ENCODE peak calls at places on chromosomes 5 and 9, in five cellular contexts. E is A549, G is K562, B is HepG2, M is H1. X is an unnamed sample.

GRCh38 chr5:176535101-176535654 is 2.0 kb downstream of the RNF44 start:
- DNase-seq in G (no peak), B (no peak), E (peak), M (no peak), X (peak)

GRCh38 chr5:79800979-79801827 is 111.6 kb downstream of the CMYA5 start:
- DNase-seq in G (no peak), M (no peak), B (no peak), E (peak), X (peak)

GRCh38 chr5:93189707-93190120 is 391.3 kb downstream of the NR2F1-AS1 start:
- DNase-seq in G (no peak), M (no peak), E (peak), B (peak), X (peak)

GRCh38 chr5:4855889-4856288 is 284.2 kb upstream of the ADAMTS16 start:
- DNase-seq in G (no peak), B (no peak), E (no peak), M (no peak), X (no peak)

GRCh38 chr5:3197237-3197636 is 398.4 kb upstream of the IRX1 start:
- DNase-seq in E (no peak), B (no peak), G (no peak), M (no peak), X (no peak)

GRCh38 chr5:119070578-119070827 is 384 bp upstream of the DMXL1 start:
- DNase-seq in M (no peak), G (no peak), E (no peak), B (no peak), X (no peak)

GRCh38 chr9:131554088-131554864 is 9.0 kb downstream of the PRRT1B start:
- DNase-seq in B (no peak), M (no peak), E (no peak), G (no peak), X (no peak)

GRCh38 chr5:137629646-137630045 is 106.2 kb downstream of the KLHL3 start:
- DNase-seq in M (no peak), E (peak), B (peak), G (peak), X (peak)

GRCh38 chr5:33441241-33441844 is 578 bp downstream of the TARS1 start:
- DNase-seq in B (peak), E (peak), M (no peak), G (peak), X (peak)

GRCh38 chr9:108397286-108397685 is 458.5 kb downstream of the ACTL7B start:
- DNase-seq in B (no peak), G (no peak), M (no peak), E (no peak), X (no peak)

GRCh38 chr5:123916331-123917121 is 404.5 kb downstream of the CSNK1G3 start:
- DNase-seq in B (no peak), G (no peak), M (no peak), E (no peak), X (peak)

GRCh38 chr5:39448504-39449128 is 23.8 kb upstream of the DAB2 start:
- DNase-seq in B (no peak), M (no peak), E (no peak), G (no peak), X (no peak)

GRCh38 chr9:72262063-72262462 is 102.9 kb downstream of the ZFAND5 start:
- DNase-seq in M (no peak), G (no peak), B (no peak), E (no peak), X (no peak)

GRCh38 chr5:154215931-154216330 is 25.4 kb downstream of the GALNT10 start:
- DNase-seq in B (no peak), E (no peak), M (no peak), G (no peak), X (peak)

GRCh38 chr9:137388589-137389427 is 34.2 kb downstream of the EXD3 start:
- DNase-seq in E (no peak), B (no peak), G (peak), M (no peak), X (no peak)

GRCh38 chr5:58629190-58630159 is 46.6 kb downstream of the RAB3C start:
- DNase-seq in E (no peak), G (no peak), M (no peak), B (peak), X (no peak)

GRCh38 chr9:127644943-127645342 is 32.9 kb downstream of the STXBP1 start:
- DNase-seq in G (no peak), E (no peak), M (no peak), B (no peak), X (no peak)

GRCh38 chr9:118809160-118809625 is 560.0 kb downstream of the BRINP1 start:
- DNase-seq in G (no peak), B (no peak), E (no peak), M (peak), X (no peak)

GRCh38 chr9:81103597-81104471 is 585.5 kb downstream of the TLE1 start:
- DNase-seq in E (no peak), M (no peak), B (no peak), G (no peak), X (no peak)

GRCh38 chr9:96149881-96150280 is 152.1 kb downstream of the HSD17B3 start:
- DNase-seq in M (no peak), B (no peak), G (no peak), E (no peak), X (no peak)

GRCh38 chr5:103743455-103743854 is 180.9 kb upstream of the NUDT12 start:
- DNase-seq in M (no peak), B (no peak), E (no peak), G (no peak), X (no peak)

DNA sequence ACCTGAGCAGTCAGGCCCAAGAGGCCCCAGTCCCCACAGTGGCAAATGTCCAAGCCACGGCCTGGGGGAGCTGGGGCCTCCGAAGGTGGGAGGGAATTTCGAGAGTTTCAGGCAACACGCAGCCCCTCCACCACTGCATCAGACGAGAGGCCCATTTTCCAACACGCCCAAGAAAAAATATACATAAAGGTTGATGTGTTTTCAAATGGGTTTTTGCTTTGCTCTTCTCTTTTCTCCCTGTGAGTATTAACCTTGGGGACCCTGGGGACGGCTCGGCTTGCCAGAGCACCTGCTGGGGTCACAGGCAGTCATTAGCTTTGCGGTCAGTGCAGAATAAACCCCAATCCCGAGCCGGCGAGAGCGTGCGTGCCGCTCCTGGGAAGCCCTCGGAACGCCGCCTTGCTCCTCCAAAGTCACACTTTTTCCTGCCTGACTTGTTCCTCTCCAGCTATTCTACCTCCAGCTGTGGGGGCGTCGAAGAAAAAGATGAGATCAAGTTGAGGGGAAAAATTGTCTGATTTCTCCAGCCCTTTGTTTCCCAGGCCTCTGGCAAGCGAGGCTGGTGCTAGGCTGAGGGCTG is 31.5 kb downstream of the ASS1 start:
- DNase-seq in E (no peak), G (no peak), B (no peak), M (no peak), X (no peak)
- TF ChIP-seq MAFK in E (no peak), G (no peak), B (no peak), M (no peak), X (no peak)

GRCh38 chr5:171849585-171850353 is 64.2 kb downstream of the SMIM23 start:
- DNase-seq in G (no peak), B (no peak), M (no peak), E (no peak), X (no peak)

GRCh38 chr5:171851251-171851650 is 65.6 kb downstream of the SMIM23 start:
- DNase-seq in G (no peak), E (no peak), B (no peak), M (no peak), X (no peak)

GRCh38 chr5:171848911-171849520 is 63.4 kb downstream of the SMIM23 start:
- DNase-seq in M (no peak), B (no peak), G (no peak), E (no peak), X (no peak)

GRCh38 chr5:171852255-171852681 is 66.7 kb downstream of the SMIM23 start:
- DNase-seq in G (peak), E (peak), M (no peak), B (no peak), X (no peak)

GRCh38 chr5:171850354-171850947 is 64.8 kb downstream of the SMIM23 start:
- DNase-seq in M (no peak), G (no peak), B (peak), E (peak), X (no peak)
- TF ChIP-seq MAFK in M (no peak), G (no peak), B (no peak), E (no peak), X (no peak)

GRCh38 chr9:114737118-114737517 is 55.1 kb upstream of the TEX48 start:
- DNase-seq in G (no peak), E (no peak), B (no peak), M (no peak), X (no peak)
- TF ChIP-seq MAFK in G (no peak), E (no peak), B (no peak), M (no peak), X (no peak)

DNA sequence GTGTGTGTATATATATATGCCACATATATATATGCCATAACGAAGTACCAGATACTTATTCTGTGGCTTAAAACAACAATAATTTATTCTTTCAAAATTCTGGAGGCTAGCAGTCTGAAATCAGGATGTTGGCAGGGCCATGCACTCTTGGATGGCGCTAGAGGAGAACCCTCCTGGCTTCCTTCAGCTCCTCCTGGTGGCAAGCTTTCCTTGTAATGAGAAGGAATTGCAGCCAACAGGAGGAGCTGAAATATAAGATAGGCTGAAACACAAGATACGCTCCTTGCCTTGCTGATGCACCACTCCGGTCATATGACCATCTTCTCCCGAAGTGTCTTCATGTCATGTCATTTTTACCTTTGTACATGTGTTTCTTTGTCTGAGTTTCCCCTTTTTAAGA is 368.1 kb upstream of the CTNND2 start:
- DNase-seq in G (no peak), B (no peak), M (peak), E (no peak), X (no peak)
- TF ChIP-seq MAFK in G (no peak), B (no peak), M (no peak), E (no peak), X (no peak)

X was measured in IMR-90.